ENCODE peak calls at places on chromosomes 5 and 9, in eight cellular contexts. J is effector memory CD4-positive, alpha-beta T cell; V is stimulated activated CD8-positive, alpha-beta memory T cell treated with anti-CD3 and anti-CD28 coated beads, Interleukin-2, amount 100 ng/mL, for 48 hours; H is cerebellum; A is stimulated activated CD4-positive, alpha-beta T cell treated with anti-CD3 and anti-CD28 coated beads, Interleukin-2, amount 100 ng/mL, for 24 hours; W is activated naive CD4-positive, alpha-beta T cell treated with Interleukin-2 at 50 U/mL for 16 hours; Q is nephron progenitor cell; B is NCI-H510A treated with DMSO at 0.1 percent for 48 hours. N is an unnamed sample.

GRCh38 chr9:20914556-20914955 is 116.9 kb downstream of the HACD4 start:
- DNase-seq in J (no peak), V (no peak), H (no peak), A (no peak), W (no peak), Q (no peak), B (no peak), N (no peak)

GRCh38 chr9:88605500-88606172 is 70.7 kb downstream of the NXNL2 start:
- DNase-seq in J (no peak), V (no peak), H (peak), A (no peak), W (no peak), Q (no peak), B (no peak), N (no peak)

GRCh38 chr9:137350696-137351584 is 48.9 kb upstream of the NRARP start:
- DNase-seq in J (no peak), V (no peak), H (no peak), A (no peak), W (no peak), Q (no peak), B (no peak), N (no peak)

GRCh38 chr9:133895335-133895734 is 96.8 kb downstream of the VAV2 start:
- DNase-seq in J (no peak), V (no peak), H (no peak), A (no peak), W (no peak), Q (no peak), B (no peak), N (no peak)

GRCh38 chr5:173823721-173824567 is 64.2 kb upstream of the CPEB4 start:
- DNase-seq in J (no peak), V (no peak), H (no peak), A (no peak), W (no peak), Q (no peak), B (no peak), N (no peak)

GRCh38 chr9:136493567-136493971 is 10.7 kb upstream of the SEC16A start:
- DNase-seq in J (no peak), V (no peak), H (no peak), A (no peak), W (no peak), Q (no peak), B (no peak), N (no peak)

GRCh38 chr5:42655982-42656660 is 100.5 kb upstream of the CCDC152 start:
- DNase-seq in J (no peak), V (no peak), H (no peak), A (no peak), W (no peak), Q (no peak), B (no peak), N (no peak)

GRCh38 chr5:28766565-28767158 is 1728.3 kb upstream of the CDH9 start:
- DNase-seq in J (no peak), V (no peak), H (no peak), A (no peak), W (no peak), Q (peak), B (peak), N (peak)